ENCODE peak calls at places on chromosomes 5 and 9, in four cellular contexts. M is A549, R is K562, J is HepG2. S is an unnamed sample.

GRCh38 chr5:153974131-153974812 is 64.4 kb downstream of the FAM114A2 start:
- DNase-seq in M (peak; percentile 35), R (peak; percentile 40), J (peak; percentile 25), S (peak; percentile 53)

GRCh38 chr5:179404321-179405053 is 59.2 kb upstream of the ADAMTS2 start:
- DNase-seq in M (no peak), J (no peak), R (no peak), S (no peak)

GRCh38 chr5:11268894-11269293 is 507.9 kb upstream of the DAP start:
- DNase-seq in R (no peak), M (no peak), J (no peak), S (no peak)

GRCh38 chr9:133257398-133258053 is 17.5 kb downstream of the ABO start:
- DNase-seq in R (peak; percentile 53), J (no peak), M (no peak), S (peak; percentile 44)

GRCh38 chr9:98135558-98135934 is 16.5 kb upstream of the TRIM14 start:
- DNase-seq in M (no peak), R (no peak), J (no peak), S (no peak)

GRCh38 chr9:35635730-35636129 is 15.0 kb downstream of the SIT1 start:
- DNase-seq in J (no peak), R (no peak), M (no peak), S (no peak)

GRCh38 chr5:9658726-9659125 is 28.6 kb upstream of the TAS2R1 start:
- DNase-seq in R (no peak), M (no peak), J (no peak), S (no peak)

GRCh38 chr9:33234511-33235467 is 5.2 kb upstream of the SPINK4 start:
- DNase-seq in J (no peak), R (no peak), M (peak; percentile 79), S (no peak)

GRCh38 chr5:7397005-7397546 is 1.1 kb downstream of the ADCY2 start:
- DNase-seq in R (no peak), J (no peak), M (no peak), S (no peak)

GRCh38 chr5:7394889-7395431 is 978 bp upstream of the ADCY2 start:
- DNase-seq in R (no peak), M (no peak), J (no peak), S (no peak)

GRCh38 chr5:7397935-7398334 is 2.0 kb downstream of the ADCY2 start:
- DNase-seq in M (no peak), J (no peak), R (no peak), S (no peak)

GRCh38 chr5:7395432-7396168 is at the start of gene ADCY2:
- DNase-seq in J (no peak), R (no peak), M (no peak), S (no peak)

DNA sequence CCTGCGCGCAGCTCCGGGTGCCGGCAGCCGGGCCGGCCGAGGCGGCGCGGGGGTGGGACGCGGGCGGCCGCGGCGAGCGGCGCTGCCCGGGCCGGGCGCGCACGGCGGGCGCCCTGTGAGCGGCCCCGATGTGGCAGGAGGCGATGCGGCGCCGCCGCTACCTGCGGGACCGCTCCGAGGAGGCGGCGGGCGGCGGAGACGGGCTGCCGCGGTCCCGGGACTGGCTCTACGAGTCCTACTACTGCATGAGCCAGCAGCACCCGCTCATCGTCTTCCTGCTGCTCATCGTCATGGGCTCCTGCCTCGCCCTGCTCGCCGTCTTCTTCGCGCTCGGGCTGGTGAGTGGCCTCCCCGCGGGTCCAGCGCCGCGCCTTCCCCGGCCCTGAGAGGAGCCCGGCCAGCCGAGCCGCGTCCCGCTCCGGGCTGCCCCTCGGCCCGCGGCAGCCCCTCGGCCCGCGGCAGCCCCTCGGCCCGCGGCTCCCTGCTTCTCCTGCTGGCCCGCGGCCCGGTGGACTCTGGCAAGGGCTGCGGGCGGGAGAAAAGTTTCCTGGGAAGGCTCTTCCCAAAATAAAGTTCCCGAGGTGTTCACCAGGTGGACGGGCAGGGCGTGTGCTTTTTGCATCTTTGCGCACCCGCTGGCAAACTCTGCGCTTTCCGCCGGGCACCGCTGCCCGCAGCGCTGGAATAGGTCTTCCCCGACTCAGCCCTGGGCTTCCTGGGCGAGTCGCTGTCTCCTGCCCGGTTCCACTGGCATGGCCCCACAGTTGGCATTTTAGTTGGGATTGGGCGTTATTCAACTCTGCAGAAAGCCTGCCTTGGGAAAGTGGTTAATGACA is 449 bp downstream of the ADCY2 start:
- DNase-seq in M (no peak), J (no peak), R (no peak), S (no peak)
- TF ChIP-seq MYC in M (no peak), J (no peak), R (no peak), S (no peak)

GRCh38 chr5:109786177-109786576 is 96.5 kb downstream of the MAN2A1 start:
- DNase-seq in J (no peak), M (no peak), R (no peak), S (no peak)
- TF ChIP-seq JUN in J (no peak), M (no peak), R (no peak), S (no peak)

GRCh38 chr9:136566553-136566895 is 20.7 kb upstream of the NOTCH1 start:
- DNase-seq in J (no peak), R (no peak), M (no peak), S (no peak)

GRCh38 chr9:136565722-136566552 is 20.1 kb upstream of the NOTCH1 start:
- DNase-seq in R (no peak), J (no peak), M (no peak), S (no peak)

GRCh38 chr9:136568288-136569081 is 22.6 kb upstream of the NOTCH1 start:
- DNase-seq in R (no peak), J (no peak), M (no peak), S (no peak)

GRCh38 chr9:136566899-136567298 is 21.1 kb upstream of the NOTCH1 start:
- DNase-seq in J (no peak), R (no peak), M (no peak), S (peak; percentile 65)

DNA sequence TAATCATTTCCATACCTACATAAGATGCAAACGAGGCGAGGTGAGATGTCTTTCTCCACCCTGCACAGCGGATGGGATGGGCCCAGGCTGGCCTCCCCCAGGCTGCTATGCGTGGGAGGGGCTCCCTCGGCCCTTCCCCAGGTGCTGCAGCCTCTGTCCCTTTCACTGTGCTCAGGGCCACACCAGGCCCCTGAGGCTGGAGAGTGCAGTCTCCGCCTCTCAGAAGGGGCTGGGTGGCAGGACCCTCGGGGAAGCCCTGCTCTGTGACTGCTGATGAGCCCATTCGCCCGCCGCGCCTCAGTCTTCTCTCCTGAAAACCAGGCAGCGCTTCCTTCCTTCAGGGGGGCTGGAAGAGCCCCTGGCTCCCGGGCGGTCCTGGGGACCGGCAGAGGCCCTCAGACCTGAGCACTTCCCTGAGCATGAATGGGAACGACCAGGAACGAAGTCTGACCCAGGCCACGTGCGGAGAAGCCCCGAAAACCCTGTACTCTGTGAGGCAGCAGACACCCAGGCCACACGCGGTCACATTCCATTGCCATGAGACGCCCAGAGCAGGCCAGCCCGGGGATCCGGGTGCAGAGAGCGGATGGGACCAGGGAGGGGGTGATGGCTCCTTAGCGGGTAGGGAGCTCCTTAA is 21.9 kb upstream of the NOTCH1 start:
- DNase-seq in J (peak; percentile 56), M (peak; percentile 79), R (peak; percentile 72), S (no peak)
- TF ChIP-seq POLR2A in J (no peak), M (no peak), R (no peak), S (no peak)

GRCh38 chr5:96816430-96816939 is 8.7 kb upstream of the ERAP1 start:
- DNase-seq in J (no peak), M (no peak), R (no peak), S (no peak)
- TF ChIP-seq MYC in J (no peak), M (no peak), R (no peak), S (no peak)

GRCh38 chr5:165310031-165310430 is 1804.6 kb downstream of the MAT2B start:
- DNase-seq in R (no peak), J (no peak), M (no peak), S (no peak)

GRCh38 chr5:165304193-165304820 is 1798.9 kb downstream of the MAT2B start:
- DNase-seq in J (no peak), R (no peak), M (no peak), S (no peak)

DNA sequence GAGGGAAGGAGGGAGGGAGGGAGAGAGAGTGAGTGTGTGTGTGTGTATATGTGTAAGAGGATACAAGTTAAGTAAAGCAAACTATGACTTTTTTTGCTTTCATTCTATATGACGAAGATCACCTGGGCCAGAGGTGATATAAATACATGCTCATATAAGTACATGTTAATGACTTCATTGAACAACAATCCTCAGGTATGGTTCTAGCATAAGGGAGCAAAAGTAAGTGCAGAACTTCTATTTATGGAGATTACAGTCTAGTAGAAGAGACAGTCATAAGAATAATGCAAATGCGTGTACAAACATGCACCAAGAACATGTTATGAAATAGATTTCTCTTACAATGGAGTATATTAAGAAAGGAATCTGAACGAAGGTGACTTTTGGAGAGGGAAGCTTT is 1804.0 kb downstream of the MAT2B start:
- DNase-seq in M (no peak), R (no peak), J (no peak), S (no peak)
- TF ChIP-seq JUN in M (no peak), R (no peak), J (no peak), S (no peak)

GRCh38 chr9:110638381-110638954 is 30.1 kb upstream of the MUSK start:
- DNase-seq in R (no peak), M (peak; percentile 31), J (no peak), S (peak; percentile 50)
- TF ChIP-seq POLR2A in R (no peak), M (no peak), J (no peak), S (no peak)

DNA sequence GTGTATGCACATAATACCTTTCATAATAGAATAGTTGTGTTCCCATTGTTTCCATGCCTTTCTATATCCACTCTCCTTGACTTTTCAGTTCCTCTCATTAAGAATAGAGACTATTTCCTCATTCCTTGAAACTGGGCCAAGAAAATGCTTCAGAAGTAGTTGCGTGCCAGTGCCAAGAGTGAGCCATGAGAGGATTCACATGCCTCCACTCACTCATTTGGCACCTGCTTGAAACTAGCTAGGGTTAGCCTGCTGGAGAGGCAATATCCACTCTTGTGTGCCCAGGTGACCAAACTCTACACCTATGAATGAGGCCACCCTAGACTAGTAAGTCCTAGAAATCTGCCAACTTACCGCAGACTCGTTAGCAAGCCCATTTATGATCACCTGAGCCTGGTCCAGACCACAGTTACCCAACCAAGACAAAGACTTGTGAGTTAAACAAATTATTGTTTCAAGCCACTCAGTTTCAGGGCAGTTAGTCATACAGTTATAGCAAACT is 276.3 kb downstream of the EPB41L4A start:
- DNase-seq in R (no peak), M (no peak), J (no peak), S (peak; percentile 91)
- TF ChIP-seq MYC in R (no peak), M (no peak), J (no peak), S (no peak)

GRCh38 chr5:117103703-117104102 is 529.1 kb upstream of the SEMA6A start:
- DNase-seq in R (no peak), M (no peak), J (no peak), S (no peak)
- TF ChIP-seq JUN in R (no peak), M (no peak), J (no peak), S (no peak)

DNA sequence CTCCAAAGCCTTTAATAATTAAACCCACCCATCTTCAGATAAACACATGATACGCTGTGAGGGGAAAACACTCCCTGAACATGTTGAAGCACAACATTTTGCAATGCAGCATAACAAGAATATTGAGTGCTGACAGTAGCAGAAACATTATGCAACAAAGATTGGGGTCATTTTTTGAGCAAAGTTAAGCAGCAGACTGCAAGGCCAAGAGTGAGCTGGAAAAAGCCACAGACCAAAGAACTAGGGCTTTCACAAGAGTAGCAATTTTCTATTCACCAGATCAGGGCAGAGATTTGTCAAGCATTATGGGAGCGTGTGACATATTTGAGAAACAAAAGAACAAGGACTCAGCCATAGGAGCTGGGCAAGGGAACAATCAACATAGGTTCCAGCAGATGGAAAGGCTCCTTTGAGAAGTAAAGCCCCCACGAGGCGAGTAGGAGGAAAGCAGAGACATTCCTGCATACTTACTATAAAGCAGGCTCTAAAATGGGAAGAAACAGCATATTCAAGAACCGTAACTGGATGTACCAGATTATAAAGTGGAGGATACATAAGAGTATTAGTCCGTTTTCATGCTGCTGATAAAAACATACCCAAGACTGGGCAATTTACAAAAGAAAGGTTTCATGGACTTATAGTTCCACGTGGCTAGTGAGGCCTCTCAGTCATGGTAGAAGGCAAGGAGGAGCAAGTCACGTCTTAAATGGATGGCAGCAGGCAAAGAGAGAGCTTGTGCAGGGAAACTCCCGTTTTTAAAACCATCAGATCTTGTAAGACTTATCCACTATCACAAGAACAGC is 4.8 kb upstream of the TTC23L start:
- DNase-seq in J (no peak), M (no peak), R (no peak), S (no peak)
- TF ChIP-seq POLR2A in J (no peak), M (no peak), R (no peak), S (no peak)

S was measured in endothelial cell of umbilical vein.